ENCODE peak calls at places on chromosome 18, in four cellular contexts. A is skeletal muscle cell, D is IMR-90, T is GM23338. M is an unnamed sample.

GRCh38 chr18:6249788-6250187 is 164.9 kb downstream of the L3MBTL4 start:
- DNase-seq in A (no peak), D (no peak), T (no peak), M (no peak)

GRCh38 chr18:24014986-24015896 is 687 bp downstream of the TTC39C start:
- DNase-seq in A (peak; percentile 36), D (peak; percentile 76), T (peak; percentile 55), M (peak; percentile 64)

GRCh38 chr18:63199743-63200241 is 119.8 kb downstream of the BCL2 start:
- DNase-seq in A (no peak), D (no peak), T (no peak), M (no peak)

GRCh38 chr18:50870138-50870845 is 8.6 kb upstream of the ME2 start:
- DNase-seq in A (no peak), D (peak; percentile 73), T (no peak), M (peak; percentile 82)

GRCh38 chr18:46247938-46248337 is 143.8 kb downstream of the HAUS1 start:
- DNase-seq in A (no peak), D (no peak), T (no peak), M (no peak)

GRCh38 chr18:68418881-68419280 is 296.0 kb downstream of the TMX3 start:
- DNase-seq in A (no peak), D (peak; percentile 93), T (no peak), M (no peak)

GRCh38 chr18:63152791-63153190 is 166.8 kb downstream of the BCL2 start:
- DNase-seq in A (no peak), D (no peak), T (no peak), M (no peak)

GRCh38 chr18:36809590-36810381 is 19.0 kb downstream of the TPGS2 start:
- DNase-seq in A (no peak), D (peak; percentile 79), T (peak; percentile 85), M (peak; percentile 33)

GRCh38 chr18:46001892-46002291 is 34.8 kb upstream of the EPG5 start:
- DNase-seq in A (no peak), D (no peak), T (no peak), M (no peak)

GRCh38 chr18:76922107-76922506 is 99.8 kb downstream of the ZNF236 start:
- DNase-seq in A (peak; percentile 15), D (peak; percentile 58), T (peak; percentile 83), M (no peak)

GRCh38 chr18:69397096-69397495 is 3.6 kb upstream of the DOK6 start:
- DNase-seq in A (no peak), D (peak; percentile 6), T (peak; percentile 23), M (no peak)

GRCh38 chr18:57436965-57437333 is 1.8 kb downstream of the ONECUT2 start:
- DNase-seq in A (no peak), D (no peak), T (no peak), M (no peak)

GRCh38 chr18:57436193-57436964 is 1.2 kb downstream of the ONECUT2 start:
- DNase-seq in A (no peak), D (no peak), T (peak; percentile 52), M (no peak)

GRCh38 chr18:57438669-57439616 is 3.8 kb downstream of the ONECUT2 start:
- DNase-seq in A (no peak), D (no peak), T (peak; percentile 12), M (no peak)

GRCh38 chr18:57437782-57438668 is 2.9 kb downstream of the ONECUT2 start:
- DNase-seq in A (peak; percentile 5), D (peak; percentile 26), T (peak; percentile 96), M (peak; percentile 75)

DNA sequence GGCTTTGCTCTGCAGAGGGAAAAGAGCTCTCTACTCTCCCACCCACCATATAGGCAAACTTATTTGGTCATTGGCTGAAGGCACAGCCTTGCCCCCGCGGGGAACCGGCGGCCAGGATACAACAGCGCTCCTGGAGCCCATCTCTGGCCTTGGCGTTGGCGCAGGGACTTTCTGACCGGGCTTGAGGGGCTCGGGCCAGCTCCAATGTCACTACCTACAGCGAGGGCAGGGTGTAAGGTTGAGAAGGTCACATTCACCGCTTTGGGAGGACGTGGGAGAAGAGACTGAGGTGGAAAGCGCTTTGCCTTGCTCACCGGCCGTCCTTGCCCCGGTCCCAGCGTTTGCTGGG is 2.2 kb downstream of the ONECUT2 start:
- DNase-seq in A (no peak), D (no peak), T (peak; percentile 58), M (no peak)
- H3K4me3 ChIP-seq in A (peak overlapping the region; percentile 33), D (no peak overlapping the region), T (peak overlapping the region; percentile 71), M (no peak overlapping the region)

GRCh38 chr18:5195656-5196055 is 1.4 kb downstream of the AKAIN1 start:
- DNase-seq in A (no peak), D (no peak), T (peak; percentile 41), M (no peak)

GRCh38 chr18:5197032-5197434 is at the start of gene AKAIN1:
- DNase-seq in A (peak; percentile 6), D (peak; percentile 18), T (peak; percentile 87), M (peak; percentile 49)

GRCh38 chr18:5196253-5197031 is 615 bp downstream of the AKAIN1 start:
- DNase-seq in A (no peak), D (no peak), T (peak; percentile 74), M (no peak)

DNA sequence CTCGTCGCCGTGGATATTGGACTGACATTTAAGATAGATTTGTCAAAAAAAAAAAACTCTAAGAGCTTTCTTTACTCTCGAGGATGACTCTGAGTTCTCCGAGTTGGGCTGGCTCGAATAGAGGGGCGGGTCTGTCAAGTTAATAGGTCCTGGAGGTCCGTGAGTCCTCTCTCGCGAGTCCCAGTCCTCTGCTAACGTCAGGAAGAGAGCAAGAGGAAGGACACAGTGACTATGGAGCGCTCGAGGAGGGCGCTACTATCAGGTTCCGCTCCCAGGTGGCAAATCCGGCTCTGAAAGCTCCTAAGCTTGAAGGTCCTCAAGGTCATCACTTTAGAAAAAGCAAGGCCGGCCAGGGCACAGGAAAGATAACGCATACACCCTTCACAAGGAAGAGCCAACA is 404 bp upstream of the AKAIN1 start:
- DNase-seq in A (no peak), D (no peak), T (peak; percentile 30), M (no peak)
- H3K4me3 ChIP-seq in A (no peak overlapping the region), D (no peak overlapping the region), T (peak overlapping the region; percentile 81), M (no peak overlapping the region)

GRCh38 chr18:61765097-61765496 is 127.7 kb downstream of the RNF152 start:
- DNase-seq in A (peak; percentile 24), D (peak; percentile 81), T (peak; percentile 11), M (no peak)
- H3K4me3 ChIP-seq in A (no peak overlapping the region), D (no peak overlapping the region), T (no peak overlapping the region), M (no peak overlapping the region)

GRCh38 chr18:79545255-79545654 is 134.3 kb upstream of the CTDP1 start:
- DNase-seq in A (no peak), D (no peak), T (no peak), M (no peak)

GRCh38 chr18:79543861-79544385 is 135.7 kb upstream of the CTDP1 start:
- DNase-seq in A (no peak), D (no peak), T (no peak), M (no peak)

GRCh38 chr18:79546781-79547272 is 132.8 kb upstream of the CTDP1 start:
- DNase-seq in A (no peak), D (no peak), T (no peak), M (peak; percentile 81)

GRCh38 chr18:79544386-79544963 is 135.1 kb upstream of the CTDP1 start:
- DNase-seq in A (no peak), D (no peak), T (no peak), M (peak; percentile 38)

GRCh38 chr18:79545714-79546113 is 133.9 kb upstream of the CTDP1 start:
- DNase-seq in A (no peak), D (no peak), T (no peak), M (no peak)
- H3K4me3 ChIP-seq in A (no peak overlapping the region), D (no peak overlapping the region), T (no peak overlapping the region), M (no peak overlapping the region)

GRCh38 chr18:42185486-42185885 is 230.5 kb downstream of the PIK3C3 start:
- DNase-seq in A (no peak), D (no peak), T (no peak), M (no peak)

GRCh38 chr18:42184685-42185477 is 229.8 kb downstream of the PIK3C3 start:
- DNase-seq in A (no peak), D (no peak), T (no peak), M (no peak)

GRCh38 chr18:42192251-42193248 is 237.5 kb downstream of the PIK3C3 start:
- DNase-seq in A (peak; percentile 26), D (no peak), T (no peak), M (peak; percentile 51)

GRCh38 chr18:42187611-42188378 is 232.8 kb downstream of the PIK3C3 start:
- DNase-seq in A (no peak), D (no peak), T (no peak), M (no peak)

GRCh38 chr18:42190643-42191042 is 235.6 kb downstream of the PIK3C3 start:
- DNase-seq in A (no peak), D (no peak), T (no peak), M (no peak)
- H3K4me3 ChIP-seq in A (no peak overlapping the region), D (no peak overlapping the region), T (no peak overlapping the region), M (no peak overlapping the region)

GRCh38 chr18:57353137-57353939 is 981 bp downstream of the ST8SIA3 start:
- DNase-seq in A (no peak), D (no peak), T (peak; percentile 81), M (no peak)

GRCh38 chr18:57353940-57354461 is 1.6 kb downstream of the ST8SIA3 start:
- DNase-seq in A (no peak), D (peak; percentile 17), T (peak; percentile 90), M (peak; percentile 4)

GRCh38 chr18:57347784-57348183 is 4.6 kb upstream of the ST8SIA3 start:
- DNase-seq in A (no peak), D (no peak), T (no peak), M (no peak)

GRCh38 chr18:57352761-57353136 is 392 bp downstream of the ST8SIA3 start:
- DNase-seq in A (no peak), D (no peak), T (peak; percentile 41), M (no peak)

DNA sequence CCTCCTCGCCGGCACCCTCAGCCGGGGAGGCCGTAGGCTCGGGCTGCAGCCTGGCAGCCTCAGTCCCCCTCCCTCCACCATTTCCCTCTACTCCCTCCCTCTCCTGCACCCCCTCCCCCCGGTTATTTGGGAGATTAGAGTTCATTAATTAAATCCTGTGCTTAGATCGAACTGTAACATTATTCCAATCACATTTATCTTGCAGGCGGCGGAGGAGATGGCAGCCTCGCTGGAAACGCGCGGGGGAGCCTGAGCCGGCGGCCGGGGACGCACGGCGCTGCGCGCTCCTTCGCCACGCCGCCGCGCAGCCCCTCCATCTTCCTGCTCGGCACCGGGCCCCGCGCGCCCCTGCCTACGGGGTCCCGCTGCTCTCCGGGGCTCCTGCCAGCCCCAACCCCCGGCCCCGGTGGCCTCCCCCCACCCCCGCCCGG is at the start of gene ST8SIA3:
- DNase-seq in A (no peak), D (no peak), T (peak; percentile 54), M (no peak)
- H3K4me3 ChIP-seq in A (no peak within 1 kb of the TSS), D (no peak within 1 kb of the TSS), T (peak within 1 kb of the TSS; percentile 90), M (no peak within 1 kb of the TSS)

M was measured in SJSA1.